ENCODE peak calls at places on chromosomes 7 and 10, in eight cellular contexts. U is K562, R is sigmoid colon, O is transverse colon, P is HL-60, H is endothelial cell of umbilical vein, X is H1, Q is suprapubic skin. Z is an unnamed sample.

GRCh38 chr7:85025312-85025756 is 161.5 kb downstream of the SEMA3D start:
- DNase-seq in P (no peak), O (peak), Q (no peak), R (peak), U (no peak), H (peak), X (no peak), Z (no peak)

GRCh38 chr10:97483526-97483925 is 14.7 kb downstream of the MMS19 start:
- DNase-seq in R (no peak), P (no peak), O (no peak), X (no peak), Q (no peak), H (peak), U (no peak), Z (no peak)

GRCh38 chr10:76324283-76324682 is 892.9 kb downstream of the LRMDA start:
- DNase-seq in Q (peak), H (no peak), O (peak), X (no peak), U (no peak), R (peak), P (no peak), Z (no peak)

GRCh38 chr7:44111759-44112158 is 7.6 kb downstream of the AEBP1 start:
- DNase-seq in U (no peak), R (no peak), X (no peak), H (no peak), O (no peak), P (no peak), Q (no peak), Z (no peak)

GRCh38 chr7:30842542-30843451 is 68.9 kb upstream of the AQP1 start:
- DNase-seq in H (no peak), R (no peak), U (no peak), P (no peak), O (no peak), Q (peak), X (no peak), Z (no peak)

GRCh38 chr10:121481222-121481621 is 117.0 kb downstream of the FGFR2 start:
- DNase-seq in U (no peak), X (no peak), O (no peak), Q (no peak), H (no peak), R (no peak), P (no peak), Z (no peak)

GRCh38 chr7:2873686-2874551 is 29.8 kb upstream of the GNA12 start:
- DNase-seq in X (no peak), P (no peak), R (no peak), U (peak), O (no peak), Q (no peak), H (peak), Z (no peak)

GRCh38 chr10:32790483-32790882 is 167.5 kb downstream of the ITGB1 start:
- DNase-seq in O (no peak), P (no peak), H (no peak), U (no peak), Q (no peak), R (no peak), X (no peak), Z (no peak)

GRCh38 chr10:28403090-28403489 is 100.2 kb upstream of the MPP7 start:
- DNase-seq in H (no peak), X (no peak), R (no peak), U (no peak), O (no peak), Q (no peak), P (no peak), Z (no peak)

GRCh38 chr7:127726481-127726880 is 74.5 kb downstream of the SND1 start:
- DNase-seq in X (no peak), U (no peak), R (no peak), O (no peak), Q (no peak), P (no peak), H (no peak), Z (no peak)

GRCh38 chr10:132290631-132291030 is 17.1 kb downstream of the STK32C start:
- DNase-seq in O (no peak), P (no peak), R (peak), U (no peak), X (no peak), Q (no peak), H (no peak), Z (no peak)

GRCh38 chr7:126574276-126574675 is 678.5 kb downstream of the GRM8 start:
- DNase-seq in U (no peak), R (no peak), H (no peak), P (no peak), O (no peak), X (no peak), Q (no peak), Z (no peak)

GRCh38 chr10:132774905-132775863 is 10.8 kb downstream of the NKX6-2 start:
- DNase-seq in H (no peak), X (no peak), Q (no peak), R (no peak), U (no peak), P (no peak), O (peak), Z (no peak)

GRCh38 chr10:103467391-103467790 is 8.7 kb upstream of the CALHM1 start:
- DNase-seq in R (no peak), X (no peak), Q (no peak), P (no peak), O (no peak), U (no peak), H (no peak), Z (no peak)

GRCh38 chr7:93092757-93093370 is 24.9 kb downstream of the SAMD9 start:
- DNase-seq in H (peak), Q (no peak), O (no peak), X (no peak), R (no peak), P (peak), U (no peak), Z (no peak)

GRCh38 chr7:107563761-107564552 is at the start of the genes COG5 and DUS4L:
- DNase-seq in R (peak), X (peak), H (peak), Q (peak), P (no peak), O (peak), U (peak), Z (peak)
- TF ChIP-seq POLR2AphosphoS5 in R (peak), X (peak), H (peak), Q (peak), P (peak), O (peak), U (peak), Z (peak)

GRCh38 chr7:1843271-1843861 is 173.3 kb downstream of the ELFN1 start:
- DNase-seq in U (no peak), Q (no peak), H (no peak), O (no peak), R (peak), X (no peak), P (no peak), Z (no peak)
- TF ChIP-seq POLR2AphosphoS5 in U (no peak), Q (no peak), H (no peak), O (no peak), R (no peak), X (no peak), P (no peak), Z (no peak)

GRCh38 chr7:47354831-47355541 is 226.9 kb downstream of the TNS3 start:
- DNase-seq in Q (peak), U (peak), P (no peak), H (no peak), R (no peak), X (no peak), O (peak), Z (no peak)

GRCh38 chr7:47350425-47350824 is 231.5 kb downstream of the TNS3 start:
- DNase-seq in U (no peak), R (no peak), H (no peak), Q (peak), P (no peak), X (no peak), O (peak), Z (no peak)

GRCh38 chr7:47349401-47349800 is 232.5 kb downstream of the TNS3 start:
- DNase-seq in U (no peak), H (no peak), Q (peak), X (no peak), O (peak), R (no peak), P (no peak), Z (no peak)

GRCh38 chr7:47352394-47352968 is 229.4 kb downstream of the TNS3 start:
- DNase-seq in Q (peak), P (no peak), R (no peak), O (peak), H (no peak), U (no peak), X (no peak), Z (peak)

GRCh38 chr7:47351233-47352154 is 230.4 kb downstream of the TNS3 start:
- DNase-seq in Q (peak), U (no peak), O (peak), R (no peak), H (no peak), P (no peak), X (no peak), Z (no peak)
- TF ChIP-seq POLR2AphosphoS5 in Q (no peak), U (no peak), O (no peak), R (no peak), H (no peak), P (no peak), X (no peak), Z (no peak)

GRCh38 chr10:124063736-124064135 is 29.7 kb downstream of the CHST15 start:
- DNase-seq in Q (no peak), O (peak), H (peak), P (no peak), U (no peak), X (no peak), R (peak), Z (no peak)
- TF ChIP-seq POLR2AphosphoS5 in Q (no peak), O (no peak), H (no peak), P (no peak), U (no peak), X (no peak), R (no peak), Z (no peak)

GRCh38 chr7:111400088-111400487 is 162.2 kb downstream of the IMMP2L start:
- DNase-seq in X (no peak), P (no peak), Q (no peak), U (no peak), H (no peak), O (no peak), R (no peak), Z (no peak)

GRCh38 chr7:111407258-111407657 is 155.0 kb downstream of the IMMP2L start:
- DNase-seq in X (no peak), O (no peak), H (no peak), U (no peak), Q (no peak), R (no peak), P (no peak), Z (no peak)

GRCh38 chr7:111405621-111406020 is 156.7 kb downstream of the IMMP2L start:
- DNase-seq in U (no peak), O (no peak), P (no peak), H (no peak), Q (no peak), X (no peak), R (no peak), Z (no peak)

DNA sequence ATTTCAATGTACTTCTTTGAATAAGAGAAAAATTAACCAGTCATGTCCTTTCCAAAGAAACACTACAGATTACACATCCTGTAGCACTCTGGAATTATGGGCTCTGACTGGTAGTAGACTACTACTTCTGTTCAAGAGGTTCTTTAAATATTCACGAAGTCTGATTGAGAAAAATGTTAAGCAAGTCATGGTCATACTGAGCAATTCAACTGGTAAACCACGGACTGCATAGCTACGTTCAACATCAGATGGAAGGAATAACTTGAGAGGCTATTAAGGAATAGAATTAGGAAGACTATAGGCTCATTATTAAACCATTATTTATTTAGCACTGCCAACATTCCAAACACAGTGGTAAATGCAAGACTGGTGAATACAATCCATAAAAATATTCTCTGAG is 160.8 kb downstream of the IMMP2L start:
- DNase-seq in P (no peak), U (no peak), H (no peak), X (no peak), Q (no peak), R (no peak), O (no peak), Z (no peak)
- TF ChIP-seq POLR2AphosphoS5 in P (no peak), U (no peak), H (no peak), X (no peak), Q (no peak), R (no peak), O (no peak), Z (no peak)